ENCODE peak calls at places on chromosomes 2 and 18, in nine cellular contexts. B, N, V, G, P, W, U, J and E are unnamed samples.

GRCh38 chr2:219266232-219266631 is 12.5 kb upstream of the TUBA4A start:
- DNase-seq in V (no peak), G (no peak), J (no peak), N (no peak), B (no peak), W (no peak), U (no peak), P (no peak), E (no peak)

GRCh38 chr2:188315750-188316149 is 24.1 kb downstream of the GULP1 start:
- DNase-seq in V (no peak), J (no peak), P (no peak), U (no peak), W (no peak), G (no peak), N (no peak), B (no peak), E (no peak)

GRCh38 chr2:224781400-224781799 is 65.2 kb upstream of the CCDC195 start:
- DNase-seq in J (no peak), B (no peak), W (no peak), G (no peak), N (no peak), P (peak; percentile 4), U (no peak), V (no peak), E (no peak)

GRCh38 chr18:37565138-37565984 is at the start of gene CELF4:
- DNase-seq in U (no peak), N (no peak), B (no peak), G (no peak), V (no peak), W (no peak), P (no peak), J (no peak), E (peak; percentile 25)

GRCh38 chr2:8500124-8501054 is 181.5 kb upstream of the ID2 start:
- DNase-seq in P (peak; percentile 33), W (no peak), U (no peak), G (no peak), N (no peak), B (no peak), J (no peak), V (no peak), E (no peak)

GRCh38 chr2:72579595-72580180 is 246.1 kb downstream of the EXOC6B start:
- DNase-seq in B (peak; percentile 67), U (no peak), N (no peak), V (no peak), W (no peak), J (peak; percentile 2), P (peak; percentile 64), G (no peak), E (peak; percentile 1)

GRCh38 chr2:25851740-25852503 is 26.4 kb downstream of the ASXL2 start:
- DNase-seq in P (peak; percentile 93), W (peak; percentile 10), N (peak; percentile 65), U (no peak), V (no peak), J (peak; percentile 70), G (no peak), B (peak; percentile 89), E (peak; percentile 60)

GRCh38 chr18:4017479-4017878 is 437.6 kb downstream of the DLGAP1 start:
- DNase-seq in W (no peak), N (no peak), B (peak; percentile 54), G (no peak), V (no peak), U (no peak), P (peak; percentile 2), J (peak; percentile 50), E (no peak)

GRCh38 chr2:48114256-48114655 is 208.0 kb upstream of the FBXO11 start:
- DNase-seq in J (no peak), B (peak; percentile 30), P (peak; percentile 77), G (peak; percentile 34), N (no peak), V (peak; percentile 63), W (peak; percentile 39), U (no peak), E (no peak)

GRCh38 chr2:47270421-47270820 is 115.3 kb upstream of the STPG4 start:
- DNase-seq in V (no peak), W (no peak), P (no peak), G (no peak), J (no peak), N (no peak), B (no peak), U (no peak), E (no peak)

GRCh38 chr2:8451273-8451672 is 230.6 kb upstream of the ID2 start:
- DNase-seq in W (no peak), J (no peak), U (no peak), P (no peak), B (no peak), V (no peak), G (no peak), N (peak; percentile 53), E (no peak)